ENCODE peak calls at places on chromosomes 3 and 15, in six cellular contexts. R is endothelial cell, U is T-cell, D is transverse colon, Q is HS-27A, V is tibial artery. I is an unnamed sample.

GRCh38 chr3:129576514-129577345 is 29.7 kb downstream of the PLXND1 start:
- DNase-seq in Q (no peak), R (no peak), U (peak), D (peak), V (no peak), I (no peak)

GRCh38 chr3:60048447-60048848 is 998.6 kb upstream of the CFAP20DC start:
- DNase-seq in R (no peak), U (no peak), Q (no peak), D (no peak), V (no peak), I (no peak)

GRCh38 chr15:25179673-25180511 is 225.1 kb downstream of the SNRPN start:
- DNase-seq in D (peak), U (no peak), V (peak), R (no peak), Q (no peak), I (no peak)

GRCh38 chr3:160919942-160920341 is 163.9 kb downstream of the PPM1L start:
- DNase-seq in V (no peak), U (no peak), R (no peak), Q (no peak), D (no peak), I (no peak)

GRCh38 chr3:22922317-22922716 is 280.8 kb upstream of the UBE2E2 start:
- DNase-seq in R (no peak), U (no peak), V (no peak), D (no peak), Q (no peak), I (peak)

GRCh38 chr3:154324919-154325318 is 632 bp upstream of the DHX36 start:
- DNase-seq in R (no peak), V (no peak), U (no peak), D (no peak), Q (no peak), I (no peak)

GRCh38 chr3:154862265-154862664 is 217.9 kb upstream of the MME start:
- DNase-seq in Q (peak), D (no peak), U (no peak), R (no peak), V (no peak), I (no peak)

GRCh38 chr3:119600732-119601131 is 3.0 kb downstream of the PLA1A start:
- DNase-seq in U (no peak), Q (no peak), V (no peak), D (no peak), R (peak), I (peak)

GRCh38 chr3:183592820-183593219 is 37.3 kb upstream of the KLHL6 start:
- DNase-seq in Q (no peak), D (no peak), V (no peak), R (no peak), U (no peak), I (no peak)

GRCh38 chr15:49843725-49844124 is 222.9 kb downstream of the DTWD1 start:
- DNase-seq in Q (peak), D (no peak), R (no peak), U (no peak), V (no peak), I (no peak)

GRCh38 chr15:78979456-78980320 is 34.8 kb upstream of the CTSH start:
- DNase-seq in D (peak), Q (peak), R (peak), V (no peak), U (no peak), I (peak)

GRCh38 chr3:108037770-108038169 is 53.1 kb downstream of the CD47 start:
- DNase-seq in D (no peak), V (no peak), U (no peak), Q (no peak), R (no peak), I (no peak)

GRCh38 chr3:39378957-39379777 is 4.0 kb upstream of the SLC25A38 start:
- DNase-seq in D (no peak), R (no peak), U (no peak), Q (no peak), V (no peak), I (no peak)

GRCh38 chr3:71710906-71711494 is 14.2 kb downstream of the EIF4E3 start:
- DNase-seq in Q (no peak), V (no peak), U (no peak), R (no peak), D (no peak), I (peak)

GRCh38 chr3:4680881-4681300 is 187.7 kb downstream of the ITPR1 start:
- DNase-seq in Q (peak), D (no peak), U (no peak), R (no peak), V (no peak), I (no peak)

GRCh38 chr15:88636039-88636438 is 2.8 kb upstream of the ISG20 start:
- DNase-seq in D (peak), Q (no peak), U (peak), V (no peak), R (no peak), I (no peak)

GRCh38 chr15:77974098-77974414 is 103.5 kb downstream of the TBC1D2B start:
- DNase-seq in Q (peak), R (no peak), V (peak), U (no peak), D (peak), I (peak)

GRCh38 chr15:62430056-62430455 is 265.0 kb upstream of the C2CD4B start:
- DNase-seq in R (no peak), U (no peak), D (no peak), Q (no peak), V (no peak), I (no peak)

GRCh38 chr3:69443554-69443953 is 57.7 kb upstream of the FRMD4B start:
- DNase-seq in R (no peak), V (no peak), Q (no peak), U (no peak), D (no peak), I (no peak)

GRCh38 chr3:52986938-52987337 is 58.9 kb downstream of the SFMBT1 start:
- DNase-seq in R (peak), D (no peak), U (no peak), V (no peak), Q (no peak), I (no peak)

GRCh38 chr3:166080096-166080495 is 242.9 kb upstream of the BCHE start:
- DNase-seq in Q (no peak), U (no peak), D (no peak), V (no peak), R (no peak), I (no peak)

GRCh38 chr15:58985443-58985842 is 2.0 kb upstream of the RNF111 start:
- DNase-seq in Q (no peak), R (no peak), D (peak), U (no peak), V (no peak), I (no peak)

GRCh38 chr3:108477511-108478147 is 32.8 kb downstream of the MYH15 start:
- DNase-seq in U (peak), D (peak), V (no peak), Q (no peak), R (peak), I (peak)

GRCh38 chr3:59388555-59389280 is 338.9 kb upstream of the CFAP20DC start:
- DNase-seq in R (no peak), Q (no peak), U (no peak), D (no peak), V (no peak), I (no peak)

GRCh38 chr3:157872902-157873301 is 233.3 kb downstream of the SHOX2 start:
- DNase-seq in D (no peak), R (no peak), U (no peak), V (no peak), Q (no peak), I (peak)

GRCh38 chr3:150238043-150238802 is 169.9 kb upstream of the TSC22D2 start:
- DNase-seq in V (no peak), R (no peak), U (no peak), D (no peak), Q (no peak), I (no peak)

GRCh38 chr3:188937389-188937788 is 234.4 kb upstream of the TPRG1 start:
- DNase-seq in R (peak), D (no peak), Q (no peak), U (no peak), V (no peak), I (no peak)

GRCh38 chr15:65869954-65870871 is 922 bp downstream of the RAB11A start:
- DNase-seq in D (peak), R (peak), V (peak), U (no peak), Q (peak), I (peak)